ENCODE peak calls at places on chromosomes 2 and 18, in seven cellular contexts. W, B, S, X, L, A and Q are unnamed samples.

GRCh38 chr2:75053484-75054112 is 95.2 kb downstream of the POLE4 start:
- DNase-seq in S (peak; percentile 23), B (peak; percentile 70), L (peak; percentile 47), W (no peak), A (peak; percentile 47), X (no peak), Q (peak; percentile 17)

GRCh38 chr18:9688036-9688741 is 19.9 kb upstream of the RAB31 start:
- DNase-seq in W (no peak), X (no peak), L (no peak), S (no peak), A (no peak), B (no peak), Q (no peak)

GRCh38 chr2:85266424-85267041 is 61.3 kb downstream of the TGOLN2 start:
- DNase-seq in B (peak; percentile 78), W (peak; percentile 84), S (peak; percentile 55), A (peak; percentile 62), X (no peak), L (no peak), Q (peak; percentile 64)

GRCh38 chr2:11777066-11777782 is 30.8 kb downstream of the LPIN1 start:
- DNase-seq in W (no peak), S (no peak), A (no peak), L (peak; percentile 29), X (no peak), B (no peak), Q (peak; percentile 94)

GRCh38 chr2:131105950-131106801 is 1.0 kb downstream of the PLEKHB2 start:
- DNase-seq in W (peak; percentile 31), B (no peak), X (no peak), A (peak; percentile 19), S (peak; percentile 27), L (peak; percentile 80), Q (peak; percentile 69)

GRCh38 chr18:2222270-2223185 is 348.8 kb downstream of the METTL4 start:
- DNase-seq in L (no peak), W (no peak), X (no peak), B (no peak), S (no peak), A (no peak), Q (no peak)

GRCh38 chr2:107553534-107553933 is 273.2 kb upstream of the RGPD4 start:
- DNase-seq in X (no peak), B (no peak), L (no peak), S (no peak), A (no peak), W (no peak), Q (peak; percentile 2)

GRCh38 chr2:233446616-233447305 is 92.5 kb downstream of the DGKD start:
- DNase-seq in S (no peak), L (no peak), W (peak; percentile 14), X (no peak), A (no peak), B (no peak), Q (no peak)

GRCh38 chr2:70995227-70995729 is 605 bp upstream of the TEX261 start:
- DNase-seq in S (peak; percentile 69), A (no peak), W (no peak), X (no peak), L (peak; percentile 51), B (peak; percentile 76), Q (no peak)

GRCh38 chr18:42437646-42438045 is 482.6 kb downstream of the PIK3C3 start:
- DNase-seq in X (no peak), A (no peak), B (no peak), L (no peak), W (no peak), S (no peak), Q (peak; percentile 25)

GRCh38 chr2:69017876-69018275 is 4.9 kb downstream of the ANTXR1 start:
- DNase-seq in B (no peak), A (no peak), W (no peak), S (no peak), X (no peak), L (peak; percentile 62), Q (no peak)

GRCh38 chr2:10141736-10142639 is 19.4 kb downstream of the RRM2 start:
- DNase-seq in B (peak; percentile 65), W (no peak), A (peak; percentile 42), X (no peak), S (no peak), L (no peak), Q (no peak)

GRCh38 chr2:96550787-96551604 is 14.4 kb downstream of the ARID5A start:
- DNase-seq in W (no peak), B (no peak), X (no peak), L (no peak), S (no peak), A (no peak), Q (no peak)

GRCh38 chr2:118431188-118431562 is 342.9 kb downstream of the INSIG2 start:
- DNase-seq in X (no peak), W (no peak), B (no peak), A (no peak), L (no peak), S (no peak), Q (no peak)